ENCODE peak calls at places on chromosome 19, in nine cellular contexts. E, F, M, C, U, K, T, Q and D are unnamed samples. For H3K36me3 and H3K27me3, the result is how much of the 10 kb centered on the place peaks cover.

GRCh38 chr19:52336976-52337375 is 933 bp downstream of the ZNF610 start:
- DNase-seq in E (no peak), F (no peak), M (peak), C (no peak), U (peak), K (no peak), T (no peak), Q (no peak), D (no peak)

GRCh38 chr19:7471696-7472620 is 16.9 kb downstream of the PEX11G start:
- DNase-seq in E (no peak), F (no peak), M (no peak), C (no peak), U (no peak), K (no peak), T (no peak), Q (no peak), D (peak)

GRCh38 chr19:5948697-5949564 is 29.0 kb downstream of the RANBP3 start:
- DNase-seq in E (no peak), F (no peak), M (no peak), C (no peak), U (no peak), K (no peak), T (no peak), Q (no peak), D (no peak)

GRCh38 chr19:38383184-38383583 is 4.7 kb downstream of the GGN start:
- DNase-seq in E (no peak), F (no peak), M (no peak), C (no peak), U (no peak), K (no peak), T (no peak), Q (no peak), D (no peak)

GRCh38 chr19:39264306-39265290 is 3.6 kb upstream of the IFNL2 start:
- DNase-seq in E (no peak), F (no peak), M (peak), C (no peak), U (peak), K (no peak), T (no peak), Q (no peak), D (peak)

GRCh38 chr19:48390188-48391099 is 907 bp downstream of the KDELR1 start:
- DNase-seq in E (peak), F (peak), M (peak), C (peak), U (peak), K (peak), T (no peak), Q (peak), D (peak)

GRCh38 chr19:7527516-7528191 is 5.2 kb downstream of the MCOLN1 start:
- DNase-seq in E (no peak), F (peak), M (no peak), C (peak), U (no peak), K (peak), T (no peak), Q (no peak), D (peak)

GRCh38 chr19:38543807-38544568 is 73.8 kb downstream of the MAP4K1 start:
- DNase-seq in E (no peak), F (peak), M (peak), C (peak), U (peak), K (peak), T (no peak), Q (no peak), D (peak)

GRCh38 chr19:22526661-22527272 is 104.6 kb upstream of the ZNF98 start:
- DNase-seq in E (no peak), F (no peak), M (no peak), C (no peak), U (no peak), K (no peak), T (peak), Q (no peak), D (no peak)

GRCh38 chr19:49642488-49643035 is 553 bp downstream of the SCAF1 start:
- DNase-seq in E (no peak), F (no peak), M (no peak), C (no peak), U (peak), K (no peak), T (no peak), Q (no peak), D (peak)

GRCh38 chr19:13401388-13401787 is 104.9 kb downstream of the CACNA1A start:
- DNase-seq in E (no peak), F (no peak), M (peak), C (no peak), U (peak), K (no peak), T (no peak), Q (no peak), D (peak)

GRCh38 chr19:46404884-46405658 is 8.3 kb downstream of the CCDC8 start:
- DNase-seq in E (no peak), F (no peak), M (no peak), C (peak), U (peak), K (no peak), T (no peak), Q (no peak), D (peak)

GRCh38 chr19:14407889-14408640 is 11.1 kb downstream of the DDX39A start:
- DNase-seq in E (no peak), F (no peak), M (no peak), C (no peak), U (no peak), K (no peak), T (no peak), Q (no peak), D (peak)

DNA sequence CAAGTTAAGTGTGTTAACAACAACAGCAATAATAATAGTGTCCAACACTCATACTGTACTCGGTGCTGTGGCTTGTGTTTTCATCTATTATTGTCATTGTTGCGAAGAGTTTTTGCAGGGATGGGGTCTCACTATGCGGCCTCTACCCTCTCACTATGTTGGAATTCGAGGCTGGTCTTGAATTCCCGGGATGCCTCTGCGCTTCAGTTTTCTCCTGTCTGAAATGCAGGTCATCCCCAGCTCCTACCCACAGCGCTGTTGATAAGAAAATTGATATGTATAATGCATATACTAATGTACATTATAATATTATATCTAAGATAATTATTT is 4.9 kb upstream of the SBK3 start:
- DNase-seq in E (no peak), F (no peak), M (peak), C (no peak), U (peak), K (no peak), T (no peak), Q (no peak), D (peak)
- H3K4me3 ChIP-seq in E (no peak), F (no peak), M (no peak), C (no peak), U (peak), K (peak), T (no peak), Q (no peak), D (peak)

DNA sequence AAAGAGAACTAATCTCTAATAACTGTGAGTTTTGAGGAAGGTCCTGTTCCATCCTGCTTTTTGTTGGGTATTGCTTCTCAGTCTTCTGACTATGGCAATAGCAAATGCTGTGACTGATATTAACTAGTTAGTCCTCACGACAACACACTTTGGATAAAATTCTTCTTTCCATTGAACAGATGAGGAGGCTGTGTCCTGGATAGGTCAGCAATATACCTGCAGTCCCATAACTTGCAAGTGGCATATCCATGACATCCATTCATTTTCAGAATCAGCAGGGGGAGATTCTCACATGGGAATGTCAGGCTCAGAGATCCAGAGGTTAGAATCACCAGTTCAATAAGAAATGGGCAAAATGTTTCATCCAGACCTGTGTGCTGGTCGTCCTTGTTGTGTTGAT is 7.4 kb downstream of the ZNF554 start:
- DNase-seq in E (no peak), F (no peak), M (no peak), C (no peak), U (no peak), K (no peak), T (no peak), Q (no peak), D (no peak)
- H3K36me3 ChIP-seq in E (under half), F (under half), M (under half), C (under half), U (under half), K (half or more), T (under half), Q (under half), D (under half)

DNA sequence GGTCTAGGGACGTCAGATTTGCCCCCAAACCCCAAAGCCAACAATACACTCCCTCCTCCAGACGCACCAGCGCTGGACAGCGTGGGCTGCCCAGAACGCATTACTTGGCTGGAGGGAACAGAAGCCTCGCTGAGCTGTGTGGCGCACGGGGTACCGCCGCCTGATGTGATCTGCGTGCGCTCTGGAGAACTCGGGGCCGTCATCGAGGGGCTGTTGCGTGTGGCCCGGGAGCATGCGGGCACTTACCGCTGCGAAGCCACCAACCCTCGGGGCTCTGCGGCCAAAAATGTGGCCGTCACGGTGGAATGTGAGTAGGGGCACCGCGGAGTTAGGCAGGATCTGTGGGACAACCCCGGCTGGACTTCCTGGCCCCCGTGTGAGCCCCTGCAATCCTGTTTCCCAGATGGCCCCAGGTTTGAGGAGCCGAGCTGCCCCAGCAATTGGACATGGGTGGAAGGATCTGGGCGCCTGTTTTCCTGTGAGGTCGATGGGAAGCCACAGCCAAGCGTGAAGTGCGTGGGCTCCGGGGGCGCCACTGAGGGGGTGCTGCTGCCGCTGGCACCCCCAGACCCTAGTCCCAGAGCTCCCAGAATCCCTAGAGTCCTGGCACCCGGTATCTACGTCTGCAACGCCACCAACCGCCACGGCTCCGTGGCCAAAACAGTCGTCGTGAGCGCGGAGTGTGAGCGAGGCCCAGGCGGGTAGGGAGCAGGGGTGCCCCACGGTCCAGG is 4.0 kb downstream of the ICAM5 start:
- DNase-seq in E (no peak), F (no peak), M (no peak), C (no peak), U (peak), K (no peak), T (no peak), Q (no peak), D (peak)
- H3K27me3 ChIP-seq in E (half or more), F (half or more), M (under half), C (half or more), U (half or more), K (half or more), T (half or more), Q (half or more), D (half or more)

GRCh38 chr19:51136891-51137551 is 5.1 kb upstream of the SIGLEC7 start:
- DNase-seq in E (no peak), F (no peak), M (no peak), C (no peak), U (no peak), K (no peak), T (no peak), Q (no peak), D (no peak)
- H3K4me3 ChIP-seq in E (no peak), F (no peak), M (no peak), C (no peak), U (no peak), K (no peak), T (no peak), Q (no peak), D (no peak)

GRCh38 chr19:2198317-2198716 is 34.6 kb downstream of the DOT1L start:
- DNase-seq in E (no peak), F (no peak), M (no peak), C (no peak), U (no peak), K (no peak), T (no peak), Q (no peak), D (no peak)

GRCh38 chr19:2202366-2202765 is 33.8 kb downstream of the PLEKHJ1 start:
- DNase-seq in E (no peak), F (no peak), M (no peak), C (no peak), U (no peak), K (no peak), T (no peak), Q (no peak), D (no peak)

GRCh38 chr19:2199215-2199614 is 35.5 kb downstream of the DOT1L start:
- DNase-seq in E (no peak), F (no peak), M (no peak), C (no peak), U (peak), K (no peak), T (no peak), Q (no peak), D (peak)

GRCh38 chr19:2201473-2202148 is 34.5 kb downstream of the PLEKHJ1 start:
- DNase-seq in E (no peak), F (no peak), M (no peak), C (no peak), U (no peak), K (no peak), T (no peak), Q (no peak), D (no peak)

DNA sequence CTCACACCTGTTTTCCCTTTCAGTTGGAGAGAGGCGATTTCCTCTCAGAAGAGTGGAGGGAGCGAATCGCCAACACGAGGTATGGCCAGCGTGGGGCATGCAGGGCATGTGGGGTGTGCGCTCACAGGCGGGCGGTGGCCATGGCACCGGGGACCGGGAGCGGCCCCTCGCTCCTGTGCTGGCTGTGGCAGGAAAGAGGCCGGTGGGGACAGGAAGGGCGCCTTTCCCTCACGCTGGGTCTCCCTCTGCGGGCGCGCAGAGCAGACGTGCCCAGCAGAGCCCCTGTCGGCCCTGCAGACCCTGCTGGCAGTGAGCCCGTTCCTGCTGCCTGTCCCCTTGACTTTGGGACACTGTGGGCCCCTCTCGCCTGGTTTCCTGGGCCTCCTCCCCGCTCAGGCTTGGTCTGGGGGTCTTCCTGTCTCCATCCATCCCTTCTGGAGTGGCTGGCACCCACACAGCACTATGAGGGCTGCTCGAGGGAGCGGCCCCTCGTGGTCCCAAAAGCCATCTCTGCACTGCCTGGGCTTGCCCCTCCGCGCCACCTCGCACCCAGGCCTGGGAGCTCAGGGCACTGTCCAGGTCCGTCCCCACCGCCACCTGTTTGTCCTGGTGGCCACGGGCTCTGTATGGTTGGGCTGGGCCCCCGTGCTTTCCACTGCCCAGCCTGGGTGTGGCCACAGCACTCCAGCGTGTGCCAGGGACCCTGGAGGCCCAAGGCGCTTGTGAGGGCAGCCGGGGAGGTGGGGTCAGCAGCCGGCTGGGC is 36.1 kb downstream of the PLEKHJ1 start:
- DNase-seq in E (no peak), F (no peak), M (no peak), C (no peak), U (no peak), K (no peak), T (no peak), Q (no peak), D (no peak)
- H3K36me3 ChIP-seq in E (under half), F (under half), M (under half), C (half or more), U (under half), K (under half), T (half or more), Q (under half), D (under half)

DNA sequence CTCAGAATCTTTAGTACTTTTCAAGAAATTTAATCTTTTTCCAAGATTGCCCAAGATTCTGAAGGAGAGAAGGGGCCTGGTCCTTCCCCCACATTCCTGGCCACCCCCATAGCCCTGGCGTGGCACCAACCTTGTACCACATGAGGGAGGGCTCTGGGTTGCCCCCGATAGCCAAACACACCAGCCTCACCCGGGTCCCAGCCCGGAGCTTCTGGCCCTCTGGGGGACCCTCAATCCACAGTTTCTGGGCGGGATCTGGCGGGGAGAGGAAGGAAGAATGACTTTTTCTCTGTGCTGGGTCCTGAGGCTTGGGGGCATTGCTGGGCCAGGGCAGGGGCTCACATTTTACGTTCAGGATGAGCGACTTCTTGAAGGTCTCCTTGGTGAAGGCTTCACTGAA is 4.4 kb downstream of the NPHS1 start:
- DNase-seq in E (no peak), F (no peak), M (no peak), C (no peak), U (no peak), K (no peak), T (no peak), Q (no peak), D (peak)
- H3K27me3 ChIP-seq in E (under half), F (half or more), M (under half), C (half or more), U (under half), K (half or more), T (half or more), Q (under half), D (half or more)

GRCh38 chr19:3700242-3701032 is at the start of gene PIP5K1C:
- DNase-seq in E (peak), F (peak), M (peak), C (peak), U (peak), K (peak), T (peak), Q (peak), D (peak)
- H3K4me3 ChIP-seq in E (peak), F (peak), M (peak), C (peak), U (peak), K (peak), T (peak), Q (peak), D (peak)

GRCh38 chr19:57606931-57607330 is 7.1 kb upstream of the ZNF134 start:
- DNase-seq in E (no peak), F (no peak), M (no peak), C (no peak), U (no peak), K (no peak), T (no peak), Q (no peak), D (no peak)
- H3K36me3 ChIP-seq in E (under half), F (under half), M (under half), C (under half), U (under half), K (under half), T (under half), Q (under half), D (under half)

GRCh38 chr19:55158423-55158822 is 891 bp upstream of the TNNI3 start:
- DNase-seq in E (no peak), F (no peak), M (no peak), C (no peak), U (no peak), K (no peak), T (no peak), Q (no peak), D (no peak)

GRCh38 chr19:55158848-55159793 is 1.6 kb upstream of the TNNI3 start:
- DNase-seq in E (no peak), F (peak), M (no peak), C (no peak), U (no peak), K (peak), T (no peak), Q (no peak), D (peak)

GRCh38 chr19:55160986-55161365 is 3.4 kb upstream of the TNNI3 start:
- DNase-seq in E (no peak), F (no peak), M (no peak), C (no peak), U (no peak), K (no peak), T (no peak), Q (no peak), D (no peak)

GRCh38 chr19:55160128-55160985 is 2.8 kb upstream of the TNNI3 start:
- DNase-seq in E (peak), F (peak), M (peak), C (peak), U (peak), K (peak), T (no peak), Q (peak), D (peak)

GRCh38 chr19:55161571-55162322 is 4.2 kb upstream of the TNNI3 start:
- DNase-seq in E (no peak), F (no peak), M (no peak), C (no peak), U (peak), K (no peak), T (no peak), Q (no peak), D (peak)
- H3K27me3 ChIP-seq in E (under half), F (under half), M (under half), C (half or more), U (under half), K (under half), T (half or more), Q (under half), D (half or more)

GRCh38 chr19:33522371-33522662 is 726 bp upstream of the PEPD start:
- DNase-seq in E (no peak), F (no peak), M (no peak), C (no peak), U (no peak), K (no peak), T (no peak), Q (no peak), D (no peak)
- H3K4me3 ChIP-seq in E (peak), F (no peak), M (peak), C (peak), U (peak), K (peak), T (peak), Q (peak), D (peak)